ENCODE peak calls at places on chromosome 17, in four cellular contexts. T is testis, S is IMR-90, P is A549. K is an unnamed sample.

GRCh38 chr17:29124135-29124930 is 55.9 kb downstream of the MYO18A start:
- DNase-seq in T (peak), S (peak), P (peak), K (no peak)

GRCh38 chr17:14308965-14309879 is 8.3 kb downstream of the HS3ST3B1 start:
- DNase-seq in P (peak), T (peak), S (peak), K (peak)

GRCh38 chr17:74085434-74085833 is 118.0 kb upstream of the RPL38 start:
- DNase-seq in T (no peak), P (no peak), S (no peak), K (no peak)

GRCh38 chr17:428414-428813 is 75.8 kb upstream of the RPH3AL start:
- DNase-seq in S (no peak), T (no peak), P (no peak), K (no peak)

GRCh38 chr17:37527249-37527851 is 37.7 kb downstream of the DUSP14 start:
- DNase-seq in T (no peak), P (peak), S (peak), K (no peak)

GRCh38 chr17:74443516-74444296 is 11.8 kb downstream of the GPRC5C start:
- DNase-seq in T (no peak), P (no peak), S (no peak), K (no peak)

GRCh38 chr17:30549864-30550511 is 72.8 kb downstream of the GOSR1 start:
- DNase-seq in T (no peak), P (no peak), S (no peak), K (no peak)

GRCh38 chr17:81561494-81561885 is 9.3 kb upstream of the FAAP100 start:
- DNase-seq in T (no peak), S (peak), P (no peak), K (no peak)

GRCh38 chr17:58535431-58535830 is 21.0 kb upstream of the MTMR4 start:
- DNase-seq in T (no peak), S (peak), P (no peak), K (no peak)

GRCh38 chr17:44934745-44935105 is 12.8 kb downstream of the KIF18B start:
- DNase-seq in S (no peak), P (no peak), T (no peak), K (no peak)

GRCh38 chr17:3497101-3497500 is 21.3 kb downstream of the ASPA start:
- DNase-seq in P (no peak), S (no peak), T (no peak), K (no peak)

GRCh38 chr17:21239680-21240374 is 13.4 kb downstream of the NATD1 start:
- DNase-seq in S (peak), T (no peak), P (peak), K (no peak)

GRCh38 chr17:41555105-41555887 is 16.6 kb downstream of the KRT9 start:
- DNase-seq in T (no peak), P (no peak), S (no peak), K (no peak)

GRCh38 chr17:71068351-71068750 is 899.0 kb downstream of the KCNJ2 start:
- DNase-seq in T (no peak), S (peak), P (no peak), K (no peak)

GRCh38 chr17:65228734-65229390 is 91.7 kb downstream of the RGS9 start:
- DNase-seq in S (peak), T (peak), P (no peak), K (no peak)

GRCh38 chr17:31566247-31566991 is 174.9 kb downstream of the RAB11FIP4 start:
- DNase-seq in T (no peak), P (no peak), S (no peak), K (no peak)

GRCh38 chr17:1882836-1883235 is 53.0 kb downstream of the RPA1 start:
- DNase-seq in S (peak), P (peak), T (peak), K (no peak)

GRCh38 chr17:29045734-29046133 is 2.8 kb downstream of the PIPOX start:
- DNase-seq in P (no peak), T (no peak), S (no peak), K (no peak)

GRCh38 chr17:68794636-68795503 is 160.3 kb downstream of the ABCA8 start:
- DNase-seq in P (no peak), T (peak), S (peak), K (no peak)
- H3K27ac ChIP-seq in P (peak), T (peak), S (peak), K (peak)

DNA sequence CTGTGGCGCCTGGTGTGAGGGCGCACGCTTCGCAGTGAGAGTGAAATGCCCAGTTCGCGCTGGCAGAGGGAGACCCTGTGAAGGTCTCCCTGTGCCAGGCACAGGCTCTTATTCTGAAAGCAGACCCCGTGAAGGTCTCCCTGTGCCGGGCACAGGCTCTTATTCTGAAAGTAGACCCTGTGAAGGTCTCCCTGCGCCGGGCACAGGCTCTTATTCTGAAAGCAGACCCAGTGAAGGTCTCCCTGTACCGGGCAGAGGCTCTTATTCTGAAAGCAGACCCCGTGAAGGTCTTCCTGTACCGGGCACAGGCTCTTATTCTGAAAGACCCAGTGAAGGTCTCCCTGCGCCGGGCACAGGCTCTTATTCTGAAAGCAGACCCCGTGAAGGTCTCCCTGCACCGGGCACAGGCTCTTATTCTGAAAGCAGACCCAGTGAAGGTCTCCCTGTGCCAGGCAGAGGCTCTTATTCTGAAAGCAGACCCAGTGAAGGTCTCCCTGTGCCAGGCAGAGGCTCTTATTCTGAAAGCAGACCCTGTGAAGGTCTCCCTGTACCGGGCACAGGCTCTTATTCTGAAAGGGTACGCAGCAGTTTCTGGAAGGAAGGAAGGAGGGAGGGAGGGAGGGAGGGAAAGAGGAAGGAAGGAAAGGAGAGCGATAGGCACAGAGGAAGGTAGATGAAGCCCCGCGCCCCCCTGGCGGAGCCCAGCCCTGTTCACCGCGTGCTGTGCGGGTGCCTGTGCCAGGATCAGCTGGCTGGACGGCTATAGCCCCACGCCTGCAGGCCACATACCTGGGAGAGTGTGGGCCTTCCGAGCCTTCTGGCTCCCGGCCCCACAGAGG is 55.3 kb downstream of the WDR45B start:
- DNase-seq in T (peak), S (peak), P (peak), K (peak)
- TF ChIP-seq POLR2A in T (no peak), S (no peak), P (peak), K (no peak)

GRCh38 chr17:16415031-16415924 is at the start of gene TRPV2:
- DNase-seq in T (no peak), P (peak), S (no peak), K (no peak)
- TF ChIP-seq CTCF in T (no peak), P (peak), S (peak), K (no peak)

DNA sequence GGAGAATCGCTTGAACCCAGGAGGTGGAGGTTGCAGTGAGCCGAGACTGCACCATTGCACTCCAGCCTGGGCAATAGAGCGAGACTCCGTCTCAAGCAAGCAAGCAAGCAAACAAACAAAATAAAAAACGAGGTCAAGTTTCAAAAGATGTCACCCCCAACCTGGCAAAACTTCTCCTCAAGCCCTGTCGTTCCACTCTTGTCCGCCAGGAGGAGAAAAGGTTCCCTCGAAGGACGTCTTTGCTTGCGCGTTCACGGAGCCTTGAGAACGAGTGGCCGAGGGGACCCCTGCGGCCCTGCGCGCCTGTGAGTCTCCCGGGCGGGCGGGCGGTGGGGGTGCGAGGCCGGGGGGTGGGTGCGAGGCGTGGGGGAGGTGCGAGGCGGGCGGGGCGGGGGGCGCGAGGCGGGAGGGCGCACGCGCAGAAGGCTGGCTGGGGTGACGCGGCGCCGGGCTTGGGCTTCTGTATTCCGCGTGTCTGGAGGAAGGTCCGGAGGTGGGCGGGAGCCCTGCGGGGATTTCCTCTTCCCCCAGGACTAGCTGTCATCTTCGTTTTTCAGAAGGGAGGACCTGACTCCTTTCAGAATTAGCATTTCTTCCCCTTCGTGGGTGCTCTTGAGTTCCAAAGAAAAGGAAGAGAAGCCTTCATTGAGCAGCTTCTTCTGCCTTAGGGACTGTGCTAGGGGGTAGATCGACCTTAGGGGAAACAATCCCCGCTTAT is 3.7 kb downstream of the SLC52A1 start:
- DNase-seq in S (peak), P (peak), T (peak), K (peak)
- H3K27ac ChIP-seq in S (no peak), P (peak), T (no peak), K (peak)

GRCh38 chr17:10327640-10328039 is 45.2 kb downstream of the MYH13 start:
- DNase-seq in P (peak), S (peak), T (peak), K (peak)
- TF ChIP-seq POLR2A in P (no peak), S (no peak), T (no peak), K (no peak)

GRCh38 chr17:62692721-62693431 is 65.4 kb downstream of the MRC2 start:
- DNase-seq in S (no peak), P (peak), T (peak), K (no peak)
- TF ChIP-seq CTCF in S (peak), P (peak), T (peak), K (no peak)

GRCh38 chr17:40112191-40112590 is 9.6 kb upstream of the MSL1 start:
- DNase-seq in S (no peak), P (no peak), T (no peak), K (no peak)
- H3K27ac ChIP-seq in S (peak), P (peak), T (peak), K (peak)